ENCODE peak calls at places on chromosome 20, in seven cellular contexts. B is ovary; O is Caki2; D is naive thymus-derived CD4-positive, alpha-beta T cell; J is fibroblast of pulmonary artery; V is stimulated activated CD8-positive, alpha-beta memory T cell treated with anti-CD3 and anti-CD28 coated beads, Interleukin-15, amount 100 ng/mL, for 1 hour; Q is NCI-H510A. U is an unnamed sample.

GRCh38 chr20:17650816-17651760 is 31.0 kb downstream of the RRBP1 start:
- DNase-seq in D (no peak), O (no peak), J (peak), V (no peak), B (no peak), Q (no peak), U (no peak)

GRCh38 chr20:47031821-47032220 is 137.2 kb downstream of the EYA2 start:
- DNase-seq in J (no peak), V (no peak), D (no peak), Q (no peak), B (no peak), O (no peak), U (no peak)

GRCh38 chr20:41308290-41308691 is 9.2 kb downstream of the ZHX3 start:
- DNase-seq in B (no peak), O (peak), Q (no peak), D (no peak), J (peak), V (no peak), U (no peak)

GRCh38 chr20:13105071-13105470 is 96.3 kb downstream of the SPTLC3 start:
- DNase-seq in B (no peak), D (no peak), Q (no peak), O (no peak), V (no peak), J (no peak), U (no peak)

GRCh38 chr20:5002077-5002413 is 735 bp upstream of the SLC23A2 start:
- DNase-seq in B (no peak), Q (no peak), D (no peak), V (no peak), J (no peak), O (no peak), U (no peak)

GRCh38 chr20:11687546-11688292 is 230.0 kb upstream of the BTBD3 start:
- DNase-seq in D (no peak), O (peak), B (no peak), V (no peak), Q (no peak), J (no peak), U (no peak)

GRCh38 chr20:45801851-45802250 is 10.1 kb downstream of the DNTTIP1 start:
- DNase-seq in V (no peak), O (no peak), B (no peak), Q (no peak), J (no peak), D (no peak), U (no peak)

GRCh38 chr20:63979549-63980316 is at the start of gene SAMD10:
- DNase-seq in O (peak), Q (peak), V (peak), B (peak), D (peak), J (no peak), U (peak)

GRCh38 chr20:4029505-4030467 is 14.4 kb upstream of the RNF24 start:
- DNase-seq in D (no peak), O (no peak), B (no peak), V (no peak), J (no peak), Q (no peak), U (no peak)

GRCh38 chr20:10716855-10717254 is 43.1 kb upstream of the JAG1 start:
- DNase-seq in D (no peak), V (no peak), J (peak), Q (no peak), O (no peak), B (no peak), U (no peak)

GRCh38 chr20:47586648-47587306 is 85.1 kb downstream of the NCOA3 start:
- DNase-seq in O (no peak), D (no peak), V (no peak), J (peak), B (no peak), Q (no peak), U (no peak)

GRCh38 chr20:48102821-48103635 is 317.7 kb upstream of the SULF2 start:
- DNase-seq in V (no peak), D (no peak), O (no peak), J (peak), B (no peak), Q (no peak), U (no peak)

GRCh38 chr20:15100506-15101160 is 763.2 kb upstream of the FLRT3 start:
- DNase-seq in O (no peak), V (no peak), B (no peak), J (no peak), Q (no peak), D (no peak), U (no peak)

GRCh38 chr20:20160513-20160912 is 108.2 kb downstream of the CFAP61 start:
- DNase-seq in O (no peak), D (no peak), Q (no peak), V (no peak), J (no peak), B (no peak), U (no peak)

GRCh38 chr20:34479627-34480026 is 36.6 kb upstream of the DYNLRB1 start:
- DNase-seq in J (no peak), O (no peak), B (no peak), V (no peak), D (no peak), Q (no peak), U (no peak)

GRCh38 chr20:37334450-37334849 is 11.5 kb upstream of the SRC start:
- DNase-seq in J (no peak), B (no peak), O (no peak), D (no peak), Q (no peak), V (no peak), U (no peak)

GRCh38 chr20:16078172-16078898 is 494.9 kb downstream of the KIF16B start:
- DNase-seq in Q (no peak), J (no peak), O (no peak), V (no peak), D (no peak), B (no peak), U (no peak)

GRCh38 chr20:62080249-62080993 is 14.7 kb upstream of the TAF4 start:
- DNase-seq in J (no peak), V (no peak), B (no peak), D (no peak), Q (no peak), O (no peak), U (no peak)

GRCh38 chr20:2890743-2891142 is 17.5 kb downstream of the PTPRA start:
- DNase-seq in V (no peak), J (no peak), O (no peak), B (no peak), Q (no peak), D (no peak), U (no peak)

GRCh38 chr20:61801065-61801360 is 264.7 kb downstream of the TAF4 start:
- DNase-seq in J (no peak), V (no peak), D (no peak), O (no peak), Q (no peak), B (no peak), U (no peak)

GRCh38 chr20:23419995-23420901 is 1.0 kb downstream of the NAPB start:
- DNase-seq in J (peak), Q (peak), D (peak), V (no peak), O (peak), B (peak), U (no peak)

GRCh38 chr20:47927385-47927851 is 142.1 kb upstream of the SULF2 start:
- DNase-seq in O (peak), Q (no peak), J (no peak), B (no peak), D (no peak), V (no peak), U (no peak)

GRCh38 chr20:38387953-38388352 is 41.7 kb downstream of the LBP start:
- DNase-seq in B (no peak), D (no peak), Q (no peak), J (no peak), O (no peak), V (no peak), U (no peak)

GRCh38 chr20:50427740-50428462 is 82.3 kb upstream of the PTPN1 start:
- DNase-seq in J (peak), Q (no peak), B (no peak), D (no peak), O (no peak), V (no peak), U (no peak)

GRCh38 chr20:35264755-35265154 is 13.2 kb downstream of the MMP24OS start:
- DNase-seq in D (no peak), J (peak), V (no peak), Q (no peak), O (peak), B (no peak), U (no peak)

GRCh38 chr20:23776067-23776771 is 25.5 kb upstream of the CST1 start:
- DNase-seq in B (no peak), J (no peak), D (no peak), Q (no peak), O (no peak), V (no peak), U (no peak)

GRCh38 chr20:31709939-31710338 is 12.7 kb downstream of the BCL2L1 start:
- DNase-seq in Q (no peak), D (no peak), B (no peak), V (no peak), J (no peak), O (no peak), U (no peak)

GRCh38 chr20:58021481-58021880 is 207.0 kb downstream of the ANKRD60 start:
- DNase-seq in O (no peak), B (no peak), Q (no peak), V (no peak), J (no peak), D (no peak), U (peak)

GRCh38 chr20:57229490-57229889 is 37.0 kb downstream of the BMP7 start:
- DNase-seq in Q (no peak), J (no peak), D (no peak), V (no peak), O (no peak), B (no peak), U (no peak)

GRCh38 chr20:43985121-43985520 is 70.5 kb downstream of the TOX2 start:
- DNase-seq in D (no peak), J (no peak), V (no peak), Q (no peak), O (no peak), B (no peak), U (no peak)

GRCh38 chr20:37994512-37994911 is 38.7 kb downstream of the TTI1 start:
- DNase-seq in J (peak), V (no peak), O (no peak), Q (peak), D (no peak), B (no peak), U (no peak)

GRCh38 chr20:62136283-62137091 is 6.7 kb downstream of the PSMA7 start:
- DNase-seq in O (peak), V (peak), J (peak), D (peak), B (peak), Q (peak), U (peak)

U was measured in heart right ventricle.